ENCODE peak calls at places on chromosome 21, in five cellular contexts. One of them, this sample, is unnamed.
A peak's percentile ranks its signal among the peaks of the same experiment; 100 is the strongest.

GRCh38 chr21:14877581-14878228 is 187.1 kb downstream of the NRIP1 start:
- DNase-seq in mammary epithelial cell: peak; percentile 69
- DNase-seq in prostate gland: no peak
- DNase-seq in neuronal stem cell: no peak
- DNase-seq in pancreas: no peak
- DNase-seq in this sample: no peak

GRCh38 chr21:46071082-46071481 is 26.8 kb upstream of the COL6A2 start:
- DNase-seq in mammary epithelial cell: no peak
- DNase-seq in prostate gland: no peak
- DNase-seq in neuronal stem cell: no peak
- DNase-seq in pancreas: no peak
- DNase-seq in this sample: no peak

GRCh38 chr21:46150491-46151121 is 4.8 kb downstream of the FTCD start:
- DNase-seq in mammary epithelial cell: no peak
- DNase-seq in prostate gland: no peak
- DNase-seq in neuronal stem cell: no peak
- DNase-seq in pancreas: peak; percentile 14
- DNase-seq in this sample: no peak

GRCh38 chr21:35266546-35266945 is 217.4 kb upstream of the RUNX1 start:
- DNase-seq in mammary epithelial cell: peak; percentile 60
- DNase-seq in prostate gland: no peak
- DNase-seq in neuronal stem cell: no peak
- DNase-seq in pancreas: no peak
- DNase-seq in this sample: no peak

GRCh38 chr21:26844258-26845065 is 747 bp downstream of the ADAMTS1 start:
- DNase-seq in mammary epithelial cell: peak; percentile 64
- DNase-seq in prostate gland: peak; percentile 26
- DNase-seq in neuronal stem cell: peak; percentile 44
- DNase-seq in pancreas: peak; percentile 52
- DNase-seq in this sample: peak; percentile 2

GRCh38 chr21:46286668-46286982 is 483 bp downstream of the YBEY start:
- DNase-seq in mammary epithelial cell: no peak
- DNase-seq in prostate gland: no peak
- DNase-seq in neuronal stem cell: no peak
- DNase-seq in pancreas: no peak
- DNase-seq in this sample: no peak

GRCh38 chr21:29477941-29478340 is 179.2 kb downstream of the BACH1 start:
- DNase-seq in mammary epithelial cell: peak; percentile 15
- DNase-seq in prostate gland: no peak
- DNase-seq in neuronal stem cell: no peak
- DNase-seq in pancreas: no peak
- DNase-seq in this sample: no peak

GRCh38 chr21:33088384-33088783 is 18.4 kb downstream of the OLIG1 start:
- DNase-seq in mammary epithelial cell: no peak
- DNase-seq in prostate gland: no peak
- DNase-seq in neuronal stem cell: no peak
- DNase-seq in pancreas: no peak
- DNase-seq in this sample: no peak

GRCh38 chr21:18030248-18030647 is 211.1 kb upstream of the C21orf91 start:
- DNase-seq in mammary epithelial cell: peak; percentile 16
- DNase-seq in prostate gland: no peak
- DNase-seq in neuronal stem cell: no peak
- DNase-seq in pancreas: no peak
- DNase-seq in this sample: no peak

GRCh38 chr21:41216486-41216885 is 48.5 kb downstream of the BACE2 start:
- DNase-seq in mammary epithelial cell: peak; percentile 74
- DNase-seq in prostate gland: peak; percentile 35
- DNase-seq in neuronal stem cell: no peak
- DNase-seq in pancreas: no peak
- DNase-seq in this sample: no peak

GRCh38 chr21:43916691-43917514 is 51.9 kb downstream of the AGPAT3 start:
- DNase-seq in mammary epithelial cell: peak; percentile 35
- DNase-seq in prostate gland: no peak
- DNase-seq in neuronal stem cell: no peak
- DNase-seq in pancreas: no peak
- DNase-seq in this sample: peak; percentile 83

GRCh38 chr21:33266784-33267135 is 593 bp downstream of the IL10RB start:
- DNase-seq in mammary epithelial cell: no peak
- DNase-seq in prostate gland: no peak
- DNase-seq in neuronal stem cell: no peak
- DNase-seq in pancreas: no peak
- DNase-seq in this sample: peak; percentile 32

GRCh38 chr21:32320726-32321125 is 22.1 kb downstream of the MRAP start:
- DNase-seq in mammary epithelial cell: no peak
- DNase-seq in prostate gland: no peak
- DNase-seq in neuronal stem cell: no peak
- DNase-seq in pancreas: no peak
- DNase-seq in this sample: no peak

GRCh38 chr21:36769051-36769867 is 70.3 kb downstream of the SIM2 start:
- DNase-seq in mammary epithelial cell: no peak
- DNase-seq in prostate gland: peak; percentile 60
- DNase-seq in neuronal stem cell: no peak
- DNase-seq in pancreas: no peak
- DNase-seq in this sample: no peak

GRCh38 chr21:15667010-15667409 is 62.8 kb upstream of the USP25 start:
- DNase-seq in mammary epithelial cell: peak; percentile 68
- DNase-seq in prostate gland: no peak
- DNase-seq in neuronal stem cell: no peak
- DNase-seq in pancreas: no peak
- DNase-seq in this sample: no peak

GRCh38 chr21:46153259-46154154 is 1.9 kb downstream of the FTCD start:
- DNase-seq in mammary epithelial cell: no peak
- DNase-seq in prostate gland: peak; percentile 58
- DNase-seq in neuronal stem cell: peak; percentile 54
- DNase-seq in pancreas: peak; percentile 71
- DNase-seq in this sample: peak; percentile 27

GRCh38 chr21:26032263-26032662 is 138.3 kb downstream of the APP start:
- DNase-seq in mammary epithelial cell: no peak
- DNase-seq in prostate gland: no peak
- DNase-seq in neuronal stem cell: no peak
- DNase-seq in pancreas: no peak
- DNase-seq in this sample: no peak

GRCh38 chr21:46069719-46070279 is 28.1 kb upstream of the COL6A2 start:
- DNase-seq in mammary epithelial cell: no peak
- DNase-seq in prostate gland: no peak
- DNase-seq in neuronal stem cell: no peak
- DNase-seq in pancreas: no peak
- DNase-seq in this sample: no peak

GRCh38 chr21:26124421-26124833 is 46.1 kb downstream of the APP start:
- DNase-seq in mammary epithelial cell: peak; percentile 44
- DNase-seq in prostate gland: no peak
- DNase-seq in neuronal stem cell: no peak
- DNase-seq in pancreas: no peak
- DNase-seq in this sample: no peak

GRCh38 chr21:31161157-31161556 is 122.9 kb upstream of the KRTAP19-8 start:
- DNase-seq in mammary epithelial cell: peak; percentile 71
- DNase-seq in prostate gland: no peak
- DNase-seq in neuronal stem cell: no peak
- DNase-seq in pancreas: no peak
- DNase-seq in this sample: no peak

GRCh38 chr21:36463991-36464390 is 15.9 kb downstream of the CLDN14 start:
- DNase-seq in mammary epithelial cell: no peak
- DNase-seq in prostate gland: no peak
- DNase-seq in neuronal stem cell: no peak
- DNase-seq in pancreas: no peak
- DNase-seq in this sample: no peak

GRCh38 chr21:46116846-46117585 is 19.1 kb downstream of the COL6A2 start:
- DNase-seq in mammary epithelial cell: peak; percentile 48
- DNase-seq in prostate gland: no peak
- DNase-seq in neuronal stem cell: no peak
- DNase-seq in pancreas: no peak
- DNase-seq in this sample: no peak

GRCh38 chr21:39668369-39668768 is 55.6 kb downstream of the B3GALT5 start:
- DNase-seq in mammary epithelial cell: no peak
- DNase-seq in prostate gland: no peak
- DNase-seq in neuronal stem cell: no peak
- DNase-seq in pancreas: no peak
- DNase-seq in this sample: no peak

GRCh38 chr21:39664586-39664985 is 51.8 kb downstream of the B3GALT5 start:
- DNase-seq in mammary epithelial cell: no peak
- DNase-seq in prostate gland: no peak
- DNase-seq in neuronal stem cell: no peak
- DNase-seq in pancreas: no peak
- DNase-seq in this sample: no peak

GRCh38 chr21:39667353-39667891 is 54.7 kb downstream of the B3GALT5 start:
- DNase-seq in mammary epithelial cell: no peak
- DNase-seq in prostate gland: no peak
- DNase-seq in neuronal stem cell: no peak
- DNase-seq in pancreas: no peak
- DNase-seq in this sample: no peak

GRCh38 chr21:39666026-39666425 is 53.3 kb downstream of the B3GALT5 start:
- DNase-seq in mammary epithelial cell: no peak
- DNase-seq in prostate gland: no peak
- DNase-seq in neuronal stem cell: no peak
- DNase-seq in pancreas: no peak
- DNase-seq in this sample: no peak

DNA sequence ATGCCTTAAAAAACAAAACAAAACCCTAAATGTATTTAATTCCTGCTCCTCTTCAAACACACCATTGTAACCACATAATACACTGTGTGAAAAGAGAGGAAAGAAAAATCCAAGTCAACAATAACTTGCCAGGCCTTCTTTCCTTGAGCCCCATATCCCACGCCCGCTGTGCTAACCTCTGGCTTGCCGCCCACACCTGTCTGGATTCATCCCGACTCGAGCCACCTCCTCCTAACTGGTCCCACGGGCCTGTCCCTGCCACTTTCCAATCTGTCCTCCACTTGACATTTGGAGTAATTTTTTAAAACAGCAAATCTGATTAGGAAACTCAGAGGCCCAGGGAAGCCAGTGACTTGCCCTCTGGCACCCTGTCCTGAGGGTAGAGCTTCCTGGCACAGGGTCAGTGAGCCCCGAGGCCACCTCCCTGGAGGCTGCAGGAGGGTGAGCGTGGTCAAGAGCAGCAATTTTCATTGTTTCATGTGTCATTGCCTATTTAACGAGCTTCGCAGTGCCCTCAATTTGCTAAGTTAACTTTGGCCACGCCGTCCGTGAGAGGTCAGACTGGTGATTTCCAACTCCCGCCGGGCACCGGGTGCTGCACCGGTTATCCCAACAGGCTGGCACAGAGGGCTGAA is 54.1 kb downstream of the B3GALT5 start:
- DNase-seq in mammary epithelial cell: no peak
- DNase-seq in prostate gland: no peak
- DNase-seq in neuronal stem cell: no peak
- DNase-seq in pancreas: peak; percentile 68
- DNase-seq in this sample: no peak
- H3K27me3 ChIP-seq in mammary epithelial cell: no peaks in the 10 kb centered on the region
- H3K27me3 ChIP-seq in prostate gland: peaks cover 4% of the 10 kb centered on the region
- H3K27me3 ChIP-seq in neuronal stem cell: no peaks in the 10 kb centered on the region
- H3K27me3 ChIP-seq in pancreas: no peaks in the 10 kb centered on the region
- H3K27me3 ChIP-seq in this sample: no peaks in the 10 kb centered on the region

GRCh38 chr21:44944596-44944995 is 4.8 kb downstream of the SLX9 start:
- DNase-seq in mammary epithelial cell: no peak
- DNase-seq in prostate gland: no peak
- DNase-seq in neuronal stem cell: no peak
- DNase-seq in pancreas: no peak
- DNase-seq in this sample: no peak

GRCh38 chr21:44943005-44943685 is 3.3 kb downstream of the SLX9 start:
- DNase-seq in mammary epithelial cell: no peak
- DNase-seq in prostate gland: no peak
- DNase-seq in neuronal stem cell: no peak
- DNase-seq in pancreas: no peak
- DNase-seq in this sample: no peak

GRCh38 chr21:44941567-44941966 is 1.7 kb downstream of the SLX9 start:
- DNase-seq in mammary epithelial cell: no peak
- DNase-seq in prostate gland: no peak
- DNase-seq in neuronal stem cell: no peak
- DNase-seq in pancreas: peak; percentile 19
- DNase-seq in this sample: no peak

GRCh38 chr21:44942566-44942965 is 2.7 kb downstream of the SLX9 start:
- DNase-seq in mammary epithelial cell: no peak
- DNase-seq in prostate gland: no peak
- DNase-seq in neuronal stem cell: no peak
- DNase-seq in pancreas: no peak
- DNase-seq in this sample: no peak

DNA sequence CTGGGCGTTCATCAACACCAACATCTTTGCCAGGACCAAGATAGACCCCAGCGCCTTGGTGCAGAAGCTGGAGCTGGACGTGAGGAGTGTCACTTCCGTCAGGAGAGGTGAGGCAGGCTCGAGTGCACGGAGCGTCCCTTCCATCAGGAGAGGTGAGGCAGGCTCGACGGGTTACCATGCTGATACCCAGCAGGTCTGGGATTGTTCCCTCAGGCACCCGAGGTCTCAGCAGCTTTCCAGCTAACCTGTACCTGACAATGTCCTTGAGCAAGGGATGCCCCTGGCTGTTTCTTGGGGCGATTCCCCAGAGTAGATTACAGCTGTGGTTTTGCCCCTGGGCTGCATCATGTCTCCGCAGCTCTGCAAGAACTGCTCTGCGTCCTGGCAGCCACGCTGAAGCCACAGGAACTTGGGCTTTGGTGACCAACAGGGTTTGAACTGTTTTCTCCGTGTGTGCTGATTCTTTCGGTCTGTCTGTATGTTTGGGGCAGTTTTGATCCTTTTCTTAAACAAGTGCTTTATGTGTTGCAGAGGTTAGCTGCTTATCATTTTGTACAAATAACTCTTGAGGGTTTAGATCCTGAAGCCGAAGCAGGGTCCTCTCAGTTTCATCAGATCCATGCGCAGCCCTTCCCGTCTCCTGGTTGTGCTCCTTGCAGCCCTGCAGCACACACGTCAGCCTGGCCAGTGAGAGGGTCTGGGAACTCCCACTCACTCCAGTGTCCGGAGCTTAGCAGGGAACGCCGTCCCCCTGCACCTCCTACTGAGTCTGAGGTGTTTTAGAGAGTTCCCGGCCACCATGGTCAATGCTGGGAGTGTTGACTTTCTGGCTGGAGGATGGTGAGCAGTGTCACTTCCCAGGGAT is 4.1 kb downstream of the SLX9 start:
- DNase-seq in mammary epithelial cell: no peak
- DNase-seq in prostate gland: no peak
- DNase-seq in neuronal stem cell: no peak
- DNase-seq in pancreas: no peak
- DNase-seq in this sample: no peak
- H3K4me1 ChIP-seq in mammary epithelial cell: peaks cover 19% of the 10 kb centered on the region
- H3K4me1 ChIP-seq in prostate gland: peaks cover 6% of the 10 kb centered on the region
- H3K4me1 ChIP-seq in neuronal stem cell: peaks cover 6% of the 10 kb centered on the region
- H3K4me1 ChIP-seq in pancreas: peaks cover 6% of the 10 kb centered on the region
- H3K4me1 ChIP-seq in this sample: peaks cover 33% of the 10 kb centered on the region

DNA sequence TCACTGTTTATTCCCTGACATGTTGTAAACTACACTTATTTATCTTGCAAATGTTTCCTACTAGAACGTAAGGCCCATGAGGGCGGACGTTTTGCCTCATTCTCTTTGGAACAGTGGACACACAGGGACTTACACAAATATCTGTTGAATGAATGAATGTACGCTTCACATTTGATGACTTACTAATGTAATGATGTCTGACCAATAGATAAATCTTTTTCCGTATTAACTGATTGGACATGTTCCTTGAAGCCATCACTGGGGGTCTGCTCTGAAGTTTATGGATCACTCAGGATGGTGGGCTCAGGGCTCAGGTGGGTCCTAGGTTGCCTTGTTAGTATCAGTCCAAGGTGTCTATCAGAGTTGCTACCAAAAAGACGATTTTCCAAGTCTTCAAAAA is 763.2 kb upstream of the TPTE start:
- DNase-seq in mammary epithelial cell: no peak
- DNase-seq in prostate gland: no peak
- DNase-seq in neuronal stem cell: no peak
- DNase-seq in pancreas: no peak
- DNase-seq in this sample: no peak
- H3K9me3 ChIP-seq in mammary epithelial cell: peaks cover 63% of the 10 kb centered on the region
- H3K9me3 ChIP-seq in prostate gland: no peaks in the 10 kb centered on the region
- H3K9me3 ChIP-seq in neuronal stem cell: peaks cover 33% of the 10 kb centered on the region
- H3K9me3 ChIP-seq in pancreas: no peaks in the 10 kb centered on the region
- H3K9me3 ChIP-seq in this sample: peaks cover 5% of the 10 kb centered on the region

GRCh38 chr21:42619841-42620240 is 33.6 kb upstream of the PDE9A start:
- DNase-seq in mammary epithelial cell: no peak
- DNase-seq in prostate gland: no peak
- DNase-seq in neuronal stem cell: no peak
- DNase-seq in pancreas: no peak
- DNase-seq in this sample: no peak
- H3K27me3 ChIP-seq in mammary epithelial cell: peaks cover 13% of the 10 kb centered on the region
- H3K27me3 ChIP-seq in prostate gland: no peaks in the 10 kb centered on the region
- H3K27me3 ChIP-seq in neuronal stem cell: peaks cover 45% of the 10 kb centered on the region
- H3K27me3 ChIP-seq in pancreas: peaks cover 8% of the 10 kb centered on the region
- H3K27me3 ChIP-seq in this sample: no peaks in the 10 kb centered on the region